ENCODE peak calls at places on chromosome 10, in eight cellular contexts. L is mucosa of descending colon, F is cardiac muscle cell, D is HCT116, R is BE2C, C is fibroblast of the aortic adventitia, A is WERI-Rb-1, U is NB4. J is an unnamed sample.

GRCh38 chr10:117609095-117609821 is 66.7 kb downstream of the EMX2 start:
- DNase-seq in D (no peak), F (no peak), U (no peak), A (no peak), R (no peak), L (no peak), C (peak; percentile 65), J (no peak)

GRCh38 chr10:114392112-114392835 is 12.0 kb downstream of the AFAP1L2 start:
- DNase-seq in D (no peak), U (no peak), R (no peak), L (no peak), F (no peak), C (no peak), A (no peak), J (no peak)

GRCh38 chr10:68560201-68560915 is at the start of gene TET1:
- DNase-seq in A (peak; percentile 84), D (peak; percentile 33), C (peak; percentile 62), F (peak; percentile 84), U (peak; percentile 84), R (peak; percentile 76), L (no peak), J (peak; percentile 84)

GRCh38 chr10:123523833-123524232 is 142.3 kb upstream of the GPR26 start:
- DNase-seq in R (no peak), D (no peak), F (no peak), L (no peak), U (no peak), C (no peak), A (no peak), J (no peak)

GRCh38 chr10:557792-558328 is 131.6 kb downstream of the DIP2C start:
- DNase-seq in R (peak; percentile 46), U (no peak), F (no peak), A (no peak), C (no peak), D (peak; percentile 3), L (no peak), J (peak; percentile 54)

GRCh38 chr10:44419790-44420549 is 35.1 kb upstream of the CXCL12 start:
- DNase-seq in A (no peak), U (no peak), D (no peak), F (no peak), C (no peak), L (no peak), R (no peak), J (no peak)

GRCh38 chr10:60646966-60647796 is 131.1 kb upstream of the CDK1 start:
- DNase-seq in L (no peak), A (peak; percentile 23), U (peak; percentile 67), D (peak; percentile 48), R (peak; percentile 37), C (peak; percentile 88), F (peak; percentile 66), J (no peak)

GRCh38 chr10:70432561-70433263 is 8.8 kb downstream of the NODAL start:
- DNase-seq in R (no peak), U (no peak), C (no peak), L (no peak), D (no peak), F (no peak), A (no peak), J (no peak)

GRCh38 chr10:20299037-20299557 is 482.9 kb downstream of the PLXDC2 start:
- DNase-seq in D (no peak), F (no peak), U (no peak), R (no peak), A (no peak), C (no peak), L (no peak), J (no peak)

GRCh38 chr10:132483394-132483793 is 54.2 kb upstream of the INPP5A start:
- DNase-seq in U (no peak), C (no peak), L (no peak), A (no peak), R (no peak), F (no peak), D (no peak), J (no peak)

GRCh38 chr10:104762793-104763192 is 121.7 kb downstream of the SORCS3 start:
- DNase-seq in C (no peak), R (no peak), U (no peak), D (no peak), L (no peak), F (no peak), A (no peak), J (no peak)

GRCh38 chr10:50544857-50545429 is 78.8 kb downstream of the SGMS1 start:
- DNase-seq in A (no peak), U (no peak), R (no peak), D (no peak), L (no peak), C (no peak), F (no peak), J (no peak)

GRCh38 chr10:30445716-30446115 is 11.7 kb downstream of the MAP3K8 start:
- DNase-seq in C (peak; percentile 68), R (no peak), D (no peak), F (peak; percentile 37), U (no peak), L (no peak), A (no peak), J (no peak)

GRCh38 chr10:29669149-29669548 is 34.4 kb upstream of the SVIL start:
- DNase-seq in C (peak; percentile 86), R (no peak), L (no peak), U (no peak), A (no peak), F (no peak), D (no peak), J (no peak)

GRCh38 chr10:104557966-104558365 is 83.1 kb upstream of the SORCS3 start:
- DNase-seq in U (no peak), L (no peak), F (no peak), C (no peak), A (no peak), R (no peak), D (no peak), J (no peak)

GRCh38 chr10:100829103-100829870 is 83.5 kb upstream of the SLF2 start:
- DNase-seq in A (no peak), F (no peak), L (no peak), C (no peak), D (no peak), R (no peak), U (no peak), J (no peak)

DNA sequence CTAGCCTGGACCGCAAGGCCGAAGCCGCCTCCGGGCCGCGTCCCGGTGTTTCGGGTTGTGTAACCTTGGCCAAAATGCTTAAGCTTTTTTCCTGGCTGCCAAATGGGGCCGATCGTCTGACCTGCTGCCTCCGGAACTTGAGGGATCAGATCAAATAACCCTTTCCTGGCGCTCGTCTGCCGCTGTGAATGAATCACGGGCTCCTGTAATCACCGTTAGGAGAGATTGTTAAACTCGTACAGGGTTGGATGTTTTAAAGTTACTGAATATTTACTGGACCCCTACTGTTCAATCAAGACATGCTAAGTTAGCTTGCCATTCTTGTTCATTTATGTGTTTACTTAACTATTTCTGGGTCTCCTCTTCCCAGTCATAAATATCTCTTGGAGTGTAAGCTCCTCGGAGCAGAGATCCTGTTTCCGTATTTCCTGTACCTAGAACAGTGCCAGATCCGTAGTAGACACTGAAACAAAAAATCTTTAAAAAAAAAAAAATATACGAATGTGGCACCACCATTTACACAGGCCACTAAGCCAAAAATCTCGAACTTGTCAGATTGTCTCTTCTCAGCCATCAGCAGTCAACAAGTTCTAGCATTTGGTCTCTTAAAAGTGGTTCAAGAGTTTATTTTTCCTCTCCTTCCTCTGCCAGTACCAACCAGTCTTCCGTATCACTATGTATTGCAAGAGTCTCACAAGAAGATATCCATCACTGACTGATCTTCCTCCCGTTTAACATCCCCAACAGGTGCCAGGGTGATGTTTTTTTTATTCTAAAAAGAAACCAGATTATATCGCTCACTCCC is 645 bp upstream of the TM9SF3 start:
- DNase-seq in C (peak; percentile 86), L (no peak), D (peak; percentile 48), F (no peak), A (peak; percentile 67), R (no peak), U (no peak), J (no peak)
- TF ChIP-seq CTCF in C (no peak), L (no peak), D (no peak), F (no peak), A (no peak), R (no peak), U (no peak), J (no peak)

DNA sequence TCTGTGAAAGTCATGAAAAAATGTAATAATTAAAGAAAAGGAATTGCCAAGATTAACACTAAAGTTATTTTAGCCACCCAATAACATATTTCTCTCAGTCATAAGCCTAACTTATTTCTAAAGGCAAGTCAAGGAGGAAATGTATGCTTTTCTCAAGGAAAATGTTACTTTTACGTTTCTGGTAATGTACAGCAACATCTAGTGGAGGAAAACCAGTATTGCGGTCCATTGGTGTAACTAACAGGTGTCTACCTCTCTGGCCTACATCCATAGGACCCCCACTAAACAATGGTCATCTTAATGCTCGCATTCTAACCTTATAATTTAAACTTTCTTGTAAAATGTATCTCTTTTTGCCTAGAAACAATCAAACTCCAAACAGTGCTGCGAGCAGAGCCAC is 437.5 kb downstream of the KIF20B start:
- DNase-seq in D (no peak), U (peak; percentile 22), L (no peak), C (peak; percentile 12), R (no peak), A (no peak), F (peak; percentile 6), J (no peak)
- TF ChIP-seq CTCF in D (peak; percentile 76), U (peak; percentile 32), L (no peak), C (peak; percentile 42), R (no peak), A (peak; percentile 61), F (peak; percentile 33), J (peak; percentile 68)

GRCh38 chr10:76029782-76030181 is 598.4 kb downstream of the LRMDA start:
- DNase-seq in U (no peak), L (no peak), R (no peak), F (no peak), A (no peak), D (no peak), C (no peak), J (no peak)

GRCh38 chr10:76026176-76026771 is 594.9 kb downstream of the LRMDA start:
- DNase-seq in D (no peak), L (no peak), A (no peak), R (no peak), C (no peak), F (no peak), U (no peak), J (no peak)

GRCh38 chr10:76025124-76025477 is 593.7 kb downstream of the LRMDA start:
- DNase-seq in D (no peak), L (no peak), A (no peak), U (no peak), F (no peak), C (no peak), R (no peak), J (no peak)

GRCh38 chr10:76024460-76025123 is 593.2 kb downstream of the LRMDA start:
- DNase-seq in L (no peak), A (no peak), D (no peak), F (no peak), R (no peak), U (no peak), C (no peak), J (no peak)

DNA sequence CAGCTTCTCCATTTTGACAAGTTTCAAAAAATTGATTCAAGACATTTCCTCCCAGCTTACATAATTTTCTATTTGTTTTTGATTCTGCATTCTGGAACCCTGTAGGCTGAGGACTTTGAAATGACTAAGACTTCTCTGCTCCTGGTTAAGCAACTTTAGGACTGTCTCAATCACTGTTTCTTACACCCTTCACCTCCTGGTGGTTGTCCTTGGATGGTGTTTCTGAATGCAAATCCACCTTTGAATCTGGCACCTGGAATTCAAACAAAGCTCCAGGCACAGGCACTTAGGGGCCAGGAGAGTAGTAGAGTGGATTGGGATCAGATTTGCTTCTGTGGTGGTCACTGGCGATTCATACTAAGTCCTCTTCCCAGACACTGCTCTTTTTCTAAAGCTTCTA is 595.5 kb downstream of the LRMDA start:
- DNase-seq in L (no peak), D (no peak), R (no peak), A (no peak), U (no peak), C (no peak), F (no peak), J (no peak)
- TF ChIP-seq CTCF in L (no peak), D (no peak), R (peak; percentile 18), A (peak; percentile 17), U (no peak), C (peak; percentile 10), F (no peak), J (no peak)

GRCh38 chr10:78301891-78302738 is 268.5 kb downstream of the RPS24 start:
- DNase-seq in R (no peak), C (no peak), A (peak; percentile 55), F (peak; percentile 57), D (no peak), L (no peak), U (peak; percentile 28), J (no peak)
- TF ChIP-seq CTCF in R (peak; percentile 44), C (peak; percentile 2), A (peak; percentile 47), F (peak; percentile 23), D (peak; percentile 14), L (no peak), U (no peak), J (no peak)

J was measured in glutamatergic neuron.